ENCODE peak calls at places on chromosomes 1 and 21, in seven cellular contexts. One of them, this sample, is unnamed.

GRCh38 chr1:176619261-176619660 is 156.3 kb downstream of the PAPPA2 start:
- DNase-seq in GM19239: no peak
- DNase-seq in fibroblast of the conjunctiva: no peak
- DNase-seq in GM20000: no peak
- DNase-seq in HFFc6: no peak
- DNase-seq in SW480: no peak
- DNase-seq in AML-193: no peak
- DNase-seq in this sample: no peak

GRCh38 chr21:23936224-23936623 is 1671.1 kb downstream of the MRPL39 start:
- DNase-seq in GM19239: no peak
- DNase-seq in fibroblast of the conjunctiva: peak; percentile 1
- DNase-seq in GM20000: no peak
- DNase-seq in HFFc6: no peak
- DNase-seq in SW480: no peak
- DNase-seq in AML-193: peak; percentile 52
- DNase-seq in this sample: no peak

GRCh38 chr21:40587786-40588353 is 259.1 kb downstream of the DSCAM start:
- DNase-seq in GM19239: no peak
- DNase-seq in fibroblast of the conjunctiva: no peak
- DNase-seq in GM20000: no peak
- DNase-seq in HFFc6: no peak
- DNase-seq in SW480: no peak
- DNase-seq in AML-193: no peak
- DNase-seq in this sample: peak; percentile 56

GRCh38 chr1:47941609-47942237 is 55.5 kb downstream of the TRABD2B start:
- DNase-seq in GM19239: no peak
- DNase-seq in fibroblast of the conjunctiva: no peak
- DNase-seq in GM20000: no peak
- DNase-seq in HFFc6: no peak
- DNase-seq in SW480: peak; percentile 65
- DNase-seq in AML-193: no peak
- DNase-seq in this sample: no peak

GRCh38 chr1:18556364-18556763 is 74.3 kb upstream of the PAX7 start:
- DNase-seq in GM19239: no peak
- DNase-seq in fibroblast of the conjunctiva: no peak
- DNase-seq in GM20000: no peak
- DNase-seq in HFFc6: peak; percentile 24
- DNase-seq in SW480: peak; percentile 25
- DNase-seq in AML-193: peak; percentile 19
- DNase-seq in this sample: no peak

GRCh38 chr21:39715804-39716397 is 29.1 kb upstream of the IGSF5 start:
- DNase-seq in GM19239: no peak
- DNase-seq in fibroblast of the conjunctiva: peak; percentile 12
- DNase-seq in GM20000: peak; percentile 37
- DNase-seq in HFFc6: peak; percentile 9
- DNase-seq in SW480: peak; percentile 55
- DNase-seq in AML-193: peak; percentile 5
- DNase-seq in this sample: peak; percentile 8

GRCh38 chr21:28903448-28903847 is 89.2 kb downstream of the LTN1 start:
- DNase-seq in GM19239: no peak
- DNase-seq in fibroblast of the conjunctiva: no peak
- DNase-seq in GM20000: no peak
- DNase-seq in HFFc6: no peak
- DNase-seq in SW480: no peak
- DNase-seq in AML-193: no peak
- DNase-seq in this sample: no peak

GRCh38 chr1:24022611-24023359 is 42.7 kb upstream of the SRSF10 start:
- DNase-seq in GM19239: no peak
- DNase-seq in fibroblast of the conjunctiva: peak; percentile 43
- DNase-seq in GM20000: no peak
- DNase-seq in HFFc6: peak; percentile 95
- DNase-seq in SW480: peak; percentile 96
- DNase-seq in AML-193: no peak
- DNase-seq in this sample: peak; percentile 89

GRCh38 chr1:216846339-216846738 is 123.1 kb upstream of the ESRRG start:
- DNase-seq in GM19239: no peak
- DNase-seq in fibroblast of the conjunctiva: no peak
- DNase-seq in GM20000: no peak
- DNase-seq in HFFc6: no peak
- DNase-seq in SW480: no peak
- DNase-seq in AML-193: no peak
- DNase-seq in this sample: no peak

GRCh38 chr1:207997486-207998268 is 86.8 kb upstream of the CD34 start:
- DNase-seq in GM19239: peak; percentile 53
- DNase-seq in fibroblast of the conjunctiva: peak; percentile 67
- DNase-seq in GM20000: peak; percentile 75
- DNase-seq in HFFc6: peak; percentile 47
- DNase-seq in SW480: peak; percentile 53
- DNase-seq in AML-193: peak; percentile 38
- DNase-seq in this sample: peak; percentile 16

GRCh38 chr1:94550800-94551241 is 9.3 kb upstream of the F3 start:
- DNase-seq in GM19239: no peak
- DNase-seq in fibroblast of the conjunctiva: peak; percentile 39
- DNase-seq in GM20000: no peak
- DNase-seq in HFFc6: no peak
- DNase-seq in SW480: no peak
- DNase-seq in AML-193: no peak
- DNase-seq in this sample: peak; percentile 98

GRCh38 chr21:45819478-45820170 is 161.9 kb upstream of the COL6A1 start:
- DNase-seq in GM19239: no peak
- DNase-seq in fibroblast of the conjunctiva: no peak
- DNase-seq in GM20000: no peak
- DNase-seq in HFFc6: no peak
- DNase-seq in SW480: no peak
- DNase-seq in AML-193: no peak
- DNase-seq in this sample: no peak

GRCh38 chr1:85992756-85993155 is 163.8 kb downstream of the COL24A1 start:
- DNase-seq in GM19239: peak; percentile 4
- DNase-seq in fibroblast of the conjunctiva: peak; percentile 34
- DNase-seq in GM20000: peak; percentile 11
- DNase-seq in HFFc6: peak; percentile 43
- DNase-seq in SW480: no peak
- DNase-seq in AML-193: no peak
- DNase-seq in this sample: no peak

GRCh38 chr1:18536943-18537342 is 56.2 kb downstream of the KLHDC7A start:
- DNase-seq in GM19239: no peak
- DNase-seq in fibroblast of the conjunctiva: no peak
- DNase-seq in GM20000: no peak
- DNase-seq in HFFc6: no peak
- DNase-seq in SW480: no peak
- DNase-seq in AML-193: no peak
- DNase-seq in this sample: no peak

GRCh38 chr21:33864150-33864549 is 51.5 kb downstream of the ATP5PO start:
- DNase-seq in GM19239: no peak
- DNase-seq in fibroblast of the conjunctiva: no peak
- DNase-seq in GM20000: no peak
- DNase-seq in HFFc6: no peak
- DNase-seq in SW480: no peak
- DNase-seq in AML-193: no peak
- DNase-seq in this sample: no peak

GRCh38 chr1:232682248-232682647 is 52.3 kb upstream of the SIPA1L2 start:
- DNase-seq in GM19239: no peak
- DNase-seq in fibroblast of the conjunctiva: no peak
- DNase-seq in GM20000: no peak
- DNase-seq in HFFc6: no peak
- DNase-seq in SW480: no peak
- DNase-seq in AML-193: no peak
- DNase-seq in this sample: no peak

GRCh38 chr21:14526816-14527689 is 19.1 kb downstream of the SAMSN1 start:
- DNase-seq in GM19239: no peak
- DNase-seq in fibroblast of the conjunctiva: no peak
- DNase-seq in GM20000: no peak
- DNase-seq in HFFc6: no peak
- DNase-seq in SW480: no peak
- DNase-seq in AML-193: no peak
- DNase-seq in this sample: no peak

GRCh38 chr1:14681182-14681581 is 82.7 kb downstream of the KAZN start:
- DNase-seq in GM19239: no peak
- DNase-seq in fibroblast of the conjunctiva: no peak
- DNase-seq in GM20000: no peak
- DNase-seq in HFFc6: no peak
- DNase-seq in SW480: no peak
- DNase-seq in AML-193: no peak
- DNase-seq in this sample: no peak

GRCh38 chr1:220391426-220391825 is 119.2 kb upstream of the RAB3GAP2 start:
- DNase-seq in GM19239: no peak
- DNase-seq in fibroblast of the conjunctiva: no peak
- DNase-seq in GM20000: no peak
- DNase-seq in HFFc6: no peak
- DNase-seq in SW480: no peak
- DNase-seq in AML-193: no peak
- DNase-seq in this sample: no peak

GRCh38 chr1:196412326-196412725 is 195.9 kb downstream of the KCNT2 start:
- DNase-seq in GM19239: no peak
- DNase-seq in fibroblast of the conjunctiva: no peak
- DNase-seq in GM20000: no peak
- DNase-seq in HFFc6: no peak
- DNase-seq in SW480: no peak
- DNase-seq in AML-193: no peak
- DNase-seq in this sample: no peak

GRCh38 chr1:2400950-2401649 is 9.5 kb downstream of the RER1 start:
- DNase-seq in GM19239: no peak
- DNase-seq in fibroblast of the conjunctiva: no peak
- DNase-seq in GM20000: no peak
- DNase-seq in HFFc6: no peak
- DNase-seq in SW480: no peak
- DNase-seq in AML-193: no peak
- DNase-seq in this sample: no peak

GRCh38 chr1:20702416-20702815 is 15.4 kb downstream of the KIF17 start:
- DNase-seq in GM19239: no peak
- DNase-seq in fibroblast of the conjunctiva: peak; percentile 6
- DNase-seq in GM20000: no peak
- DNase-seq in HFFc6: peak; percentile 20
- DNase-seq in SW480: no peak
- DNase-seq in AML-193: no peak
- DNase-seq in this sample: no peak

GRCh38 chr1:11707621-11708276 is 16.2 kb downstream of the DRAXIN start:
- DNase-seq in GM19239: no peak
- DNase-seq in fibroblast of the conjunctiva: no peak
- DNase-seq in GM20000: no peak
- DNase-seq in HFFc6: no peak
- DNase-seq in SW480: peak; percentile 34
- DNase-seq in AML-193: no peak
- DNase-seq in this sample: no peak

This sample was measured in retinal pigment epithelial cell.